ENCODE peak calls at places on chromosomes 3 and 15, in four cellular contexts. F, X, K and R are unnamed samples.

GRCh38 chr3:106438916-106439315 is 570.1 kb upstream of the CBLB start:
- DNase-seq in X (no peak), F (no peak), K (no peak), R (no peak)

GRCh38 chr3:185409957-185410356 is 47.0 kb downstream of the MAP3K13 start:
- DNase-seq in X (no peak), F (no peak), K (no peak), R (no peak)

GRCh38 chr3:55721716-55722484 is 234.8 kb upstream of the WNT5A start:
- DNase-seq in F (no peak), X (peak; percentile 63), K (no peak), R (no peak)

GRCh38 chr15:37837276-37837675 is 97.2 kb upstream of the TMCO5A start:
- DNase-seq in X (no peak), K (no peak), F (no peak), R (no peak)

GRCh38 chr3:79874646-79875045 is 106.8 kb upstream of the ROBO1 start:
- DNase-seq in K (no peak), F (no peak), X (no peak), R (no peak)

GRCh38 chr15:65101418-65101890 is 13.5 kb downstream of the UBAP1L start:
- DNase-seq in K (no peak), F (no peak), X (peak; percentile 96), R (peak; percentile 63)

GRCh38 chr15:89656116-89656815 is 999 bp upstream of the KIF7 start:
- DNase-seq in F (no peak), X (no peak), K (no peak), R (no peak)

GRCh38 chr15:69478259-69478687 is 25.7 kb downstream of the RPLP1 start:
- DNase-seq in K (no peak), X (peak; percentile 86), F (no peak), R (peak; percentile 51)

GRCh38 chr3:151169700-151170224 is 33.3 kb downstream of the GPR171 start:
- DNase-seq in K (no peak), X (no peak), F (no peak), R (no peak)

GRCh38 chr3:160665784-160666526 is 11.0 kb upstream of the ARL14 start:
- DNase-seq in K (no peak), F (peak; percentile 74), X (no peak), R (no peak)

GRCh38 chr15:45231061-45231576 is 20.9 kb upstream of the SLC28A2 start:
- DNase-seq in X (no peak), F (no peak), K (no peak), R (no peak)

GRCh38 chr3:70064194-70064787 is 64.8 kb downstream of the SAMMSON start:
- DNase-seq in X (no peak), K (no peak), F (peak; percentile 1), R (no peak)

GRCh38 chr3:4343258-4343657 is 40.1 kb downstream of the SETMAR start:
- DNase-seq in K (no peak), F (no peak), X (no peak), R (no peak)

GRCh38 chr3:166211451-166211850 is 374.2 kb upstream of the BCHE start:
- DNase-seq in X (no peak), F (no peak), K (no peak), R (no peak)

GRCh38 chr15:82648257-82649103 is 1.3 kb upstream of the CPEB1 start:
- DNase-seq in X (peak; percentile 82), F (no peak), K (no peak), R (no peak)

GRCh38 chr15:82646250-82647044 is 716 bp downstream of the CPEB1 start:
- DNase-seq in X (peak; percentile 76), K (no peak), F (no peak), R (no peak)

GRCh38 chr15:82649226-82649999 is 2.2 kb upstream of the CPEB1 start:
- DNase-seq in F (peak; percentile 33), X (no peak), K (no peak), R (no peak)

GRCh38 chr15:82647045-82647834 is at the start of gene CPEB1:
- DNase-seq in K (no peak), X (peak; percentile 74), F (no peak), R (no peak)

DNA sequence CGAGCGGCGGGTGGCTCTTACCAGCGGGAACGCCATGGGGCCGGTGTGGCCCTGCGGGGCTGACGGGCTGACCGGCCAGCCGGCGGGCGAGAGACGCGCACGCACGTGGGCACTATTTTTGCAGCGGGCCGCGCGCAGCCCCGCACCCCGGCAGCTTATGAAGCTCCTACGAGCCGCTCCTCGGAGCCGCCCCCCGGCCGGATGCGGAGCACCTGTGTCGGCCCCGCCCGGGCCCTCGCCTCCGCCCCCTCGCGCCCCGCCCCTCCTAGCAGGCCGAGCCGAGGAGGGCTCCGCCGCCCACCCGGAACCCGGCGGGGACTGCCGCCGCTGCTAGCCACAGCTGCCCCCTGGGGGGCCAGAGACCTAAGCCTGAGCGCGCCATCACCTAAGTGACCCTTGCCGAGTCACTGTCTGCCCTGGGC is 683 bp upstream of the CPEB1 start:
- DNase-seq in K (no peak), X (no peak), F (no peak), R (peak; percentile 38)
- TF ChIP-seq POLR2A in K (no peak), X (no peak), F (no peak), R (no peak)

GRCh38 chr3:43885908-43886618 is 195.3 kb downstream of the ABHD5 start:
- DNase-seq in K (no peak), X (no peak), F (no peak), R (no peak)
- TF ChIP-seq POLR2AphosphoS5 in K (no peak), X (no peak), F (no peak), R (no peak)

GRCh38 chr15:70701891-70702568 is 61.3 kb downstream of the UACA start:
- DNase-seq in K (no peak), F (no peak), X (no peak), R (no peak)
- TF ChIP-seq TAF1 in K (no peak), F (no peak), X (no peak), R (no peak)

DNA sequence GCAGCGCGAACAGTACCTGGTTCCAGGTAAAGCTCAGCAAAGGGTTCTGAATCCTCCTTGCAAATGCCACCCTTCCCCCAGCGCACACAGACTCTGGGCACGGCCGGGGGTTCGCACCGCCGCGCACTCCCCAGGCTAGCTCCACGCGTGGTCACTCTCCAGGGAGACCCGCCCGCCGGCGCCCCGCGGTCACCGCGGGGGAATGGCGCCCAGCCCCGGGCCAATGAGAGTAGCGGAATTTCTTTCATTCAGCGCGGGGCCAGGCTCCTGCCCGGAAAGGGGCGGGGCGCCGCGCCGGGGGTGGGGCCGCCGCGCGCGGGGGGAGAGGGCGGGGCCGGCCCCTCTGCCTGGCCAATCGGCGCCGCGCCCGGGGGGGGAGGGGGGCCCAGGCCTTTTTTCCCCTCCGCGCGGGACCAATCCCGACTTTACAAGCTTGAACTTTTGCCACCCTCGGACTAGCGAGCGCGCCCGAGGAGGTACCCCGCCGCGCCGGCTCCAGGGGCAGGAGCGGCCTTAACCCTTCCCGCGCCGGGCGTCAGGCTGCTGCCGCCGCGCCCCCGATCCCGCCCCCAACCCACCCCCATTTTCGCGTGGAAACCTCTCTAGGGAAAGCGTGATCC is 1.1 kb upstream of the SMAD6 start:
- DNase-seq in K (peak; percentile 86), F (no peak), X (peak; percentile 94), R (peak; percentile 86)
- TF ChIP-seq POLR2A in K (no peak), F (no peak), X (no peak), R (no peak)

GRCh38 chr3:71680588-71680987 is 44.6 kb downstream of the EIF4E3 start:
- DNase-seq in X (no peak), K (no peak), F (no peak), R (no peak)
- TF ChIP-seq POLR2AphosphoS5 in X (no peak), K (no peak), F (no peak), R (no peak)

DNA sequence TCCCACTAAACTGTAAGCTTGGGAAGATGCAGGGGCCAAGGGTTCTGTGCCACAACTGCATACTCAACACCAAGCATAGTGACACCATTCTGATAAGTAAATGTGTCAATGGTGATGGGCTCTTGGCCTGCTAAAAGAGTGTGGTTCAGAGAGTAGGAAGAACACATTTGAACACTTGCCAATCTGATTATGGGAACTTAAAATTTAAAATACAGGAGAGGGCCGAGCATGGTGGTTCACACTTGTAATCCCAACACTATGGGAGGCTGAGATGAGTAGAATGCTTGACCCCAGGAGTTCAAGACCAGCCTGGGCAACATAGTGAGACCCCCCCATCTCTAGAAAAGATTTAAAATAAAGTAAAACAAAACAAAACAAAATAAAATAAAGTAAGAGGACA is 34.0 kb downstream of the PTPN9 start:
- DNase-seq in X (no peak), K (no peak), F (no peak), R (no peak)
- TF ChIP-seq TAF1 in X (no peak), K (no peak), F (no peak), R (no peak)

DNA sequence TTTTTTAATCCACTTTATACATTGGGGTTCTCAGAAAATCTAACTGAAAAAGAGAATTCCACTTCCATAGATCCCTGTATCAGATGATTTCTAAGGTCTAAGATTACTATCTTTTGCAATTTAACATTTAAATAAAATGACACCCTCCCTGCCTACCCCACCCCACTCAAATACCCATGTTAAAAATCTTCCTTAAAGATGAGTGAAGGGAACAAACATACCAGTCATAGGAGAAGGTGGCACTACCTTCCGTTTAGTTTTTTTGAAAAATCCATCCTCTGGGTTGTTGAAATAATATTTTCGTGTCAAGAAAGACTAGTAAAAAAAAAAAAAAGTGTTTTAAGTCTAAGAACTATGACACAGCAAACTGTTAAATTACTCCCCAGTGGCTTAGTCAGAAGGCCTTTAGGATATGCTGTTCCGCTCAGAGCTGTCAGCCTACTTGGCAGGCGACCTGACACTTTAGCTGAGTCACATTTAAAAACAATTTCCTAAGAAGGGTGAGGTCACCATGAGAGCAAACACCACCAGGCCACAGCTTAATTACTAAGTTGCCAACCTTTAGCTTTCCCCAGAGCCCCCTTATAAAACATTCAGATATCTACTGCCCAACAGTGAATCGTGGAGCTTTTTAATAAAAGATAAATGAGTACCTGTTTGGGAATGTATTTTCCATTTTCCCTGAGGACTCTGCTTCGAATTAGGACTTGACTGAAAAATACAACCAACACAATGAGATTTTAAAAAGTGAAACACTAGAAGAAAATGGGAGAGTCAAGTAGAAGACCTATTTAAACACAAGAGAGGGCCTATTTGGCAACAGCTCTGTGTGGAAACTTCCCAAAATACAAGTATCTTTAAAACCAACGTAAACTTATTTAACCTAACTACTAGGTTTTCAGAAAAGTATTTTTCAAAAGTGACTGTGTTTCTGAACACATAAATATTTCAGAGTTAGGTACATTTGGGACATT is 9.6 kb downstream of the EMC3 start:
- DNase-seq in K (no peak), F (no peak), X (no peak), R (no peak)
- TF ChIP-seq POLR2A in K (no peak), F (no peak), X (no peak), R (no peak)